ENCODE peak calls at places on chromosome 9, in four cellular contexts. J is HL-60, K is K562, O is GM12878. H is an unnamed sample.

GRCh38 chr9:75834878-75835277 is 55.6 kb upstream of the PCSK5 start:
- DNase-seq in J (no peak), K (no peak), O (no peak), H (no peak)

GRCh38 chr9:77663754-77664153 is 15.6 kb upstream of the GNA14 start:
- DNase-seq in K (no peak), J (no peak), O (no peak), H (no peak)

GRCh38 chr9:133558191-133559126 is 24.0 kb downstream of the ADAMTSL2 start:
- DNase-seq in O (peak), K (peak), J (peak), H (peak)

GRCh38 chr9:90808890-90809685 is 7.5 kb downstream of the SYK start:
- DNase-seq in O (no peak), K (no peak), J (peak), H (no peak)

GRCh38 chr9:129481824-129482511 is 138.9 kb downstream of the C9orf50 start:
- DNase-seq in O (no peak), J (no peak), K (peak), H (no peak)

GRCh38 chr9:1604942-1605560 is 410.1 kb upstream of the SMARCA2 start:
- DNase-seq in J (no peak), K (no peak), O (peak), H (peak)

GRCh38 chr9:114900937-114901802 is 29.2 kb downstream of the TNFSF8 start:
- DNase-seq in J (no peak), K (no peak), O (no peak), H (no peak)

GRCh38 chr9:2480255-2480837 is 141.2 kb upstream of the VLDLR start:
- DNase-seq in O (no peak), J (no peak), K (no peak), H (no peak)

GRCh38 chr9:95649801-95650213 is 133.0 kb upstream of the PTCH1 start:
- DNase-seq in O (no peak), K (no peak), J (no peak), H (no peak)

GRCh38 chr9:120066315-120066714 is 513.7 kb downstream of the CDK5RAP2 start:
- DNase-seq in J (no peak), K (no peak), O (no peak), H (no peak)

GRCh38 chr9:1366300-1366699 is 316.1 kb downstream of the DMRT2 start:
- DNase-seq in K (no peak), J (no peak), O (no peak), H (no peak)

GRCh38 chr9:93996863-93997262 is 41.7 kb upstream of the BARX1 start:
- DNase-seq in O (no peak), J (no peak), K (no peak), H (no peak)

GRCh38 chr9:129899620-129900019 is 64.4 kb downstream of the USP20 start:
- DNase-seq in J (no peak), O (no peak), K (no peak), H (no peak)

GRCh38 chr9:129316281-129317030 is 138.4 kb upstream of the IER5L start:
- DNase-seq in O (no peak), J (no peak), K (no peak), H (no peak)

GRCh38 chr9:87569008-87569908 is 71.6 kb downstream of the DAPK1 start:
- DNase-seq in K (no peak), J (no peak), O (no peak), H (no peak)

GRCh38 chr9:90783964-90784363 is 17.7 kb upstream of the SYK start:
- DNase-seq in K (no peak), J (no peak), O (no peak), H (no peak)

GRCh38 chr9:116073826-116074225 is 79.8 kb upstream of the PAPPA start:
- DNase-seq in K (no peak), O (no peak), J (no peak), H (no peak)

GRCh38 chr9:124869986-124870560 is 8.1 kb downstream of the ARPC5L start:
- DNase-seq in O (peak), J (peak), K (no peak), H (no peak)

GRCh38 chr9:130240410-130241197 is 25.0 kb upstream of the HMCN2 start:
- DNase-seq in K (peak), O (peak), J (peak), H (no peak)

GRCh38 chr9:101693937-101694336 is 44.5 kb downstream of the GRIN3A start:
- DNase-seq in J (no peak), K (no peak), O (no peak), H (no peak)

GRCh38 chr9:23088932-23089364 is 642.3 kb downstream of the DMRTA1 start:
- DNase-seq in J (no peak), K (no peak), O (no peak), H (no peak)

GRCh38 chr9:93818795-93819472 is 136.2 kb downstream of the BARX1 start:
- DNase-seq in O (no peak), J (no peak), K (no peak), H (no peak)

GRCh38 chr9:27447036-27447700 is 76.9 kb upstream of the IFNK start:
- DNase-seq in J (no peak), K (no peak), O (no peak), H (no peak)

GRCh38 chr9:123651273-123651672 is 278.7 kb downstream of the DENND1A start:
- DNase-seq in J (no peak), K (no peak), O (no peak), H (no peak)

GRCh38 chr9:3677541-3677940 is 151.7 kb upstream of the RFX3 start:
- DNase-seq in O (no peak), K (no peak), J (no peak), H (no peak)

GRCh38 chr9:85941617-85941930 is 628 bp downstream of the NAA35 start:
- DNase-seq in O (no peak), J (no peak), K (no peak), H (no peak)

GRCh38 chr9:85942913-85943729 is 2.2 kb downstream of the NAA35 start:
- DNase-seq in O (no peak), J (no peak), K (no peak), H (no peak)

GRCh38 chr9:85941966-85942912 is 1.3 kb downstream of the NAA35 start:
- DNase-seq in O (no peak), K (no peak), J (no peak), H (no peak)

GRCh38 chr9:85940275-85940831 is 593 bp upstream of the NAA35 start:
- DNase-seq in K (no peak), O (no peak), J (no peak), H (no peak)

DNA sequence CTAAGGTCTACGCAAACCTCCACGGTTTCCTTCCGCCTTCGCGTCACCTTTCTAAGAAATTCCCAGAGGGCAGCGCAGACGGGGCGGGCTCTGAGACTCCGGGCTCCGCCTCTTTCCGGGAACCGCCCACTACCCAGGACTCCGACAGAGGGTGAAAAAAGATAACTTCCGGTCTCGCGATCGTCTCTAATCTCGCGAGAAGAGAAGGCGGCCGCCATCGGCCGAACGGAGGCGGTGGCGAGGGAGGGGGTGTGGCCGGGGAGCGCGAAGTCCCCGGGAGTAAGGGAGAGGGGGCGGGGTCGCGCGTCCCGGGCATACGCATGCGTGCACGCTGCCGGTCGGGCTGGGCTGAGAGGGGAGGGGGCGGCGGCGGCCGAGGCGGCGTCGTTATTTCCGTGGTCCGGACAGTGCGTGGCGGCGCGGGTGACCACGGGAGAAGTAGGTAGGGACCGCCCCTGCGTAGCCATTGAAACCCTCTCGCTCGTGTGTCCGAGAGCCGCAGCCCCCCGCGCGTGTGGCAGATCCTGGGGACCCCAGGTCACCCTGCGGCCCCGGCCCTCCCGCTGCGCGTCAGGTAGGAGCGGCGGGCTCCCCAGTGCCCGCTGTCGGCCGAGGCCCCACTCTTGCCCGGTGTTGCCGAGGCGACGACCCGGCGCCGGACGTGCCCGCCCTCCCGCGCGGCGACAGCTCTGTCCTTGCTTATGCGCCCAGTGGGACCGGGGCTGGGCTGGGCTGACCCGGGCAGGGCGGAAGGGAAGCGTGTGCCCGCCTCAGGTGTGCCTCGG is at the start of gene NAA35:
- DNase-seq in O (peak), K (peak), J (peak), H (peak)
- TF ChIP-seq POLR2AphosphoS5 in O (peak), K (no peak), J (no peak), H (peak)

GRCh38 chr9:72858089-72858912 is 94.6 kb downstream of the ALDH1A1 start:
- DNase-seq in J (no peak), O (no peak), K (peak), H (no peak)
- TF ChIP-seq SPI1 in J (no peak), O (no peak), K (no peak), H (no peak)

GRCh38 chr9:132274861-132275260 is 79.9 kb downstream of the SETX start:
- DNase-seq in J (no peak), K (no peak), O (no peak), H (no peak)
- TF ChIP-seq POLR2AphosphoS5 in J (no peak), K (no peak), O (no peak), H (no peak)

GRCh38 chr9:69149321-69149807 is 24.7 kb upstream of the TJP2 start:
- DNase-seq in K (no peak), O (no peak), J (no peak), H (no peak)
- TF ChIP-seq SPI1 in K (no peak), O (no peak), J (no peak), H (no peak)

GRCh38 chr9:137429546-137429890 is 6.3 kb downstream of the NOXA1 start:
- DNase-seq in K (no peak), O (no peak), J (no peak), H (no peak)

GRCh38 chr9:137428311-137428630 is 5.1 kb downstream of the NOXA1 start:
- DNase-seq in K (no peak), J (no peak), O (no peak), H (no peak)

GRCh38 chr9:137427454-137428310 is 4.5 kb downstream of the NOXA1 start:
- DNase-seq in J (no peak), O (no peak), K (no peak), H (no peak)

GRCh38 chr9:137429974-137430722 is 7.0 kb downstream of the NOXA1 start:
- DNase-seq in K (peak), O (no peak), J (no peak), H (peak)

DNA sequence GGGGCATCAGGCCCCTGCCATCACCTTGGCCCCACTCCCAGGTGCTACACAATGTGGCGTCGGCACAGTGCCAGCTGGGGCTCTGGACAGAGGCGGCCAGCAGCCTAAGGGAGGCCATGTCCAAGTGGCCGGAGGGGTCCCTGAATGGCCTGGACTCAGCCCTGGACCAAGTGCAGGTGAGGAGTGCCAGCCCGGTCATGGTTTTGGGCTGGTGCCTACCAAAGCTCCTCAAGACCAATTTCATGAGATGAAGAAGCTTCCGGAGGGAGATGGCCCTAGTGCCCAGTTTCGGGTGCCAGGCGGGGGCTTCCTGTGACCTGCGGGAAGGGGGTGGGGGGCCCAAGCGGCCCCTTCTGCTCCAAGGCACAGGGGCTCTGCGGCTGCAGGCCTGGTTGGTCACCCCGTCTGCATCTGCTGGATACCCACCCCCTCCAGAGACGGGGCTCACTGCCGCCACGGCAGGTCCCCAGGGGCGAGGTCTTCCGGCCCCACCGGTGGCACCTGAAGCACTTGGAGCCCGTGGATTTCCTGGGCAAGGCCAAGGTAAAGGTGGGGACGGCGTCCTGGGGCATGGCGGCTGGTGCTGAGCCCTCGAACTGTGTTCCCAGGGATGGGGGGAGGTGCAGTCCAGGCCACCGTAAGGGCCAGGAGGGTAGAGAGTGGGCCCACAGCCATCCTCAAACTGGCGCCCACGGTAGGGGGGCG is 5.8 kb downstream of the NOXA1 start:
- DNase-seq in J (no peak), O (no peak), K (no peak), H (no peak)
- TF ChIP-seq POLR2AphosphoS5 in J (no peak), O (no peak), K (no peak), H (no peak)

H was measured in GM12891.